ENCODE peak calls at places on chromosomes 16 and 17, in ten cellular contexts. N is pancreas, U is uterus, J is GM23248, P is ovary, R is tibial nerve, Y is neural progenitor cell, D is lung, B is heart right ventricle, E is thoracic aorta. A is an unnamed sample.

GRCh38 chr16:64364894-64365293 is 757.0 kb downstream of the CDH11 start:
- DNase-seq in R (no peak), J (peak; percentile 38), B (no peak), U (no peak), Y (no peak), D (no peak), E (no peak), P (no peak), N (no peak), A (no peak)

GRCh38 chr16:1051446-1051845 is 21.1 kb upstream of the SSTR5 start:
- DNase-seq in U (no peak), P (no peak), B (no peak), J (no peak), D (no peak), R (no peak), N (no peak), E (no peak), Y (no peak), A (no peak)

GRCh38 chr16:4537376-4538066 is 1.1 kb downstream of the CDIP1 start:
- DNase-seq in J (peak; percentile 57), E (no peak), Y (peak; percentile 39), R (no peak), N (peak; percentile 81), U (no peak), P (peak; percentile 46), B (no peak), D (no peak), A (no peak)

GRCh38 chr16:84246679-84247077 is 6.9 kb upstream of the KCNG4 start:
- DNase-seq in E (no peak), N (no peak), D (no peak), U (no peak), Y (no peak), J (no peak), R (no peak), B (no peak), P (no peak), A (no peak)

GRCh38 chr17:42971589-42971988 is 7.3 kb upstream of the AARSD1 start:
- DNase-seq in D (no peak), B (no peak), U (no peak), Y (no peak), J (no peak), P (no peak), E (no peak), N (no peak), R (no peak), A (no peak)

GRCh38 chr16:3986235-3986544 is 105.7 kb upstream of the CREBBP start:
- DNase-seq in N (peak; percentile 43), Y (no peak), E (no peak), D (no peak), J (no peak), U (no peak), R (no peak), P (no peak), B (no peak), A (no peak)

GRCh38 chr17:35449371-35449931 is 885 bp upstream of the SLFN13 start:
- DNase-seq in E (no peak), Y (peak; percentile 26), U (no peak), P (no peak), J (peak; percentile 63), R (no peak), D (no peak), N (no peak), B (peak; percentile 16), A (peak; percentile 7)

GRCh38 chr17:78969865-78970264 is 9.9 kb downstream of the LGALS3BP start:
- DNase-seq in Y (no peak), D (no peak), N (no peak), E (no peak), B (no peak), U (no peak), P (no peak), R (no peak), J (no peak), A (no peak)

GRCh38 chr16:4709481-4709880 is 16.1 kb downstream of the NUDT16L1 start:
- DNase-seq in N (no peak), Y (no peak), J (peak; percentile 16), R (no peak), U (no peak), D (no peak), B (no peak), P (no peak), E (no peak), A (no peak)

GRCh38 chr16:11448796-11449416 is 103.6 kb downstream of the RMI2 start:
- DNase-seq in D (no peak), U (no peak), P (no peak), N (no peak), J (no peak), E (no peak), B (no peak), R (no peak), Y (no peak), A (no peak)

GRCh38 chr17:8148560-8148959 is 3.6 kb downstream of the PER1 start:
- DNase-seq in N (peak; percentile 66), D (no peak), B (no peak), E (no peak), J (no peak), U (no peak), Y (no peak), R (no peak), P (peak; percentile 48), A (no peak)

GRCh38 chr16:26665166-26665939 is 401.4 kb upstream of the C16orf82 start:
- DNase-seq in N (no peak), J (no peak), Y (no peak), D (no peak), E (no peak), U (no peak), R (no peak), P (no peak), B (no peak), A (no peak)

DNA sequence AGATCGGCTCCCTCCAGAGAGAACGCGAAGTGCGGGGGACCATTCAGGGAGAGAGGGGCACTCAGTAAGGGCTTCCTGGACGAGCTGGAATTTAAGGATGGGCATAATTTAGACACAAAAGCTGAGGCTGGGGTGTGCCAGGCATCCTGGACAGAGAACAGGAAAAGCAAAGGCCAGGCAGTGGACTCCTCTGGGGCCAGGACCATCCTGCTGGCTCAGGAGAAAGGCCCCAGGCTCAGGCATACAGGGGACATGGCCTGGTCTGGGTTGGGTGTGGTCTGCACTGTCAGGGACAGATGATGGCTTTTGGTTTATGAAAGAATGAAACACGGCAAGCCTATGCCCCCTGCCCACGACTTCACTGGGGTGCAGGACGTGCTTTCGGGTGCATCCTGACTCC is 48.9 kb upstream of the DOC2B start:
- DNase-seq in J (no peak), R (no peak), B (no peak), Y (no peak), P (peak; percentile 12), E (no peak), N (no peak), U (no peak), D (no peak), A (no peak)
- H3K27ac ChIP-seq in J (no peak overlapping the region), R (no peak overlapping the region), B (no peak overlapping the region), Y (no peak overlapping the region), P (no peak overlapping the region), E (no peak overlapping the region), N (no peak overlapping the region), U (no peak overlapping the region), D (no peak overlapping the region), A (no peak overlapping the region)

GRCh38 chr16:80936410-80936809 is 70.3 kb downstream of the CMC2 start:
- DNase-seq in R (no peak), N (no peak), U (no peak), B (no peak), Y (no peak), J (peak; percentile 32), P (no peak), E (no peak), D (no peak), A (no peak)

GRCh38 chr16:80935691-80936090 is 71.0 kb downstream of the CMC2 start:
- DNase-seq in E (no peak), U (no peak), B (no peak), Y (no peak), D (no peak), J (no peak), N (no peak), P (no peak), R (no peak), A (no peak)

GRCh38 chr16:80932725-80933124 is 74.0 kb downstream of the CMC2 start:
- DNase-seq in N (no peak), P (peak; percentile 51), J (peak; percentile 84), D (peak; percentile 38), Y (no peak), B (peak; percentile 69), E (peak; percentile 44), R (peak; percentile 8), U (peak; percentile 58), A (no peak)

GRCh38 chr16:80931985-80932720 is 74.5 kb downstream of the CMC2 start:
- DNase-seq in B (peak; percentile 62), D (peak; percentile 42), U (peak; percentile 64), E (no peak), R (peak; percentile 9), P (peak; percentile 65), Y (peak; percentile 72), N (peak; percentile 86), J (peak; percentile 72), A (no peak)

GRCh38 chr16:80931661-80931984 is 75.1 kb downstream of the CMC2 start:
- DNase-seq in P (no peak), Y (no peak), R (no peak), N (no peak), U (no peak), B (no peak), J (no peak), D (no peak), E (no peak), A (no peak)
- H3K4me1 ChIP-seq in P (peaks cover 4% of the 10 kb centered on the region), Y (peaks cover 6% of the 10 kb centered on the region), R (peaks cover 18% of the 10 kb centered on the region), N (peaks cover 7% of the 10 kb centered on the region), U (peaks cover 7% of the 10 kb centered on the region), B (peaks cover 10% of the 10 kb centered on the region), J (peaks cover 4% of the 10 kb centered on the region), D (no peaks in the 10 kb centered on the region), E (peaks cover 7% of the 10 kb centered on the region), A (peaks cover 3% of the 10 kb centered on the region)

GRCh38 chr17:63804328-63804727 is 22.9 kb upstream of the PSMC5 start:
- DNase-seq in Y (no peak), R (no peak), E (no peak), D (no peak), U (no peak), J (no peak), B (no peak), P (no peak), N (no peak), A (no peak)
- H3K36me3 ChIP-seq in Y (peaks cover 63% of the 10 kb centered on the region), R (peaks cover 19% of the 10 kb centered on the region), E (peaks cover 66% of the 10 kb centered on the region), D (peaks cover 47% of the 10 kb centered on the region), U (no peaks in the 10 kb centered on the region), J (peaks cover 95% of the 10 kb centered on the region), B (peaks cover 100% of the 10 kb centered on the region), P (peaks cover 3% of the 10 kb centered on the region), N (peaks cover 9% of the 10 kb centered on the region), A (peaks cover 68% of the 10 kb centered on the region)

DNA sequence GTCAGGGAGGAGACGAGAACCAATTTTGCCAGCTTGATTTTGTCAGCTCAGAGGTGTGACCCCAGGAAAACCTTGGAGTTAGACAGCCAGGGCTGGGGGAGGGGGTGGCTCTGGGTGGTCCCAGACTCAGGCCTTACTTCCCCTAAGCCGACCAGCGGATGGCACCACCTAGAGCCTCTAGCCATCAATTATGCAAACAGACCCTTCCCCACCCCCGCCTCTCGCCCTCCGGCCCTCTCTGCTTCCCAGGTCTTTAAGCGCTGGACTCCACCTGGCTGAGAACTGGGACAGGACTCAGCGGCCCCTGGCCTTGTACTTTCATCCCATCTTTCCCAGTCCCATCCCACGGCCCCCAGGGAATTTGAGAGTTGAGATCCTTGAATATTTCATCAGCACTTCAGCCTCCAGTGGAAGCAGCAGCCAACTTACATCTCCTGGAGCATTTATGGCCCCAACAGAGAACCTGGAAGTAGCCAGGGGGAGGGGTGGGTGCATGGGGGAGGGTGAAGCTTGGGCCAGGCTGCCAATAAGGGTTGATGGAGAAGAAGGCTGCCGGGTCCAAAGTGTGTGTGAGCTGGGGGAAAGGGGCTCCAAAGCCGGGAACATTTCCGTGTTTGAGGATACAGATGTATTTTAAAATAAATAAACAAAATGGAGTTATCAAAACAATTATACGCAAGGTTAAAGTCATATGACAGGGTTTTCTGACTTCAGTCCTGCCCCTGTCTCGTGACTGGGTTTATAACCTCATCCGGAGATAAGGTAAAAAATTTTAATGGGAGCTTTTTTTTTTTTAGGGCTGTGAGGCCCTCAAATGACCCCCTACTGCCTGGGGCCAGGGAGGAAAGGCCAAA is 7.5 kb upstream of the JUP start:
- DNase-seq in D (no peak), P (peak; percentile 53), N (no peak), B (no peak), Y (peak; percentile 79), J (peak; percentile 16), R (no peak), U (peak; percentile 64), E (no peak), A (no peak)
- H3K27ac ChIP-seq in D (peak overlapping the region; percentile 89), P (peak overlapping the region; percentile 85), N (peak overlapping the region; percentile 81), B (peak overlapping the region; percentile 81), Y (no peak overlapping the region), J (no peak overlapping the region), R (no peak overlapping the region), U (peak overlapping the region; percentile 87), E (no peak overlapping the region), A (no peak overlapping the region)